ENCODE peak calls at places on chromosomes 4 and X, in ten cellular contexts. S, E, Q, R, W, N, M, A, L and F are unnamed samples.

GRCh38 chr4:88008624-88009235 is 1.3 kb downstream of the PKD2 start:
- DNase-seq in S (no peak), E (no peak), Q (no peak), R (no peak), W (no peak), N (no peak), M (peak; percentile 31), A (no peak), L (no peak), F (no peak)

GRCh38 chrX:27336466-27337091 is 126.6 kb downstream of the PPP4R3C start:
- DNase-seq in S (peak; percentile 9), E (no peak), Q (no peak), R (no peak), W (peak; percentile 0), N (peak; percentile 49), M (peak; percentile 11), A (peak; percentile 2), L (peak; percentile 1), F (peak; percentile 26)

GRCh38 chr4:154029171-154029570 is 240.3 kb upstream of the SFRP2 start:
- DNase-seq in S (no peak), E (no peak), Q (no peak), R (no peak), W (no peak), N (no peak), M (no peak), A (no peak), L (no peak), F (no peak)

GRCh38 chr4:180336494-180337090 is 1906.6 kb upstream of the TENM3 start:
- DNase-seq in S (no peak), E (no peak), Q (no peak), R (no peak), W (no peak), N (no peak), M (no peak), A (no peak), L (no peak), F (no peak)

GRCh38 chr4:158446106-158446505 is 75.6 kb upstream of the RXFP1 start:
- DNase-seq in S (no peak), E (no peak), Q (no peak), R (no peak), W (no peak), N (no peak), M (no peak), A (no peak), L (no peak), F (no peak)

GRCh38 chrX:103554687-103555417 is 30.5 kb upstream of the TCEAL4 start:
- DNase-seq in S (peak; percentile 48), E (peak; percentile 40), Q (peak; percentile 19), R (no peak), W (no peak), N (peak; percentile 68), M (peak; percentile 68), A (no peak), L (no peak), F (peak; percentile 11)

GRCh38 chr4:129240816-129241215 is 144.9 kb downstream of the C4orf33 start:
- DNase-seq in S (no peak), E (peak; percentile 13), Q (no peak), R (no peak), W (no peak), N (no peak), M (no peak), A (no peak), L (no peak), F (peak; percentile 35)

GRCh38 chr4:105433421-105433820 is 40.4 kb downstream of the PPA2 start:
- DNase-seq in S (no peak), E (no peak), Q (no peak), R (no peak), W (no peak), N (no peak), M (no peak), A (no peak), L (no peak), F (no peak)

GRCh38 chrX:41350150-41350975 is 16.4 kb downstream of the DDX3X start:
- DNase-seq in S (no peak), E (no peak), Q (no peak), R (no peak), W (no peak), N (no peak), M (no peak), A (no peak), L (no peak), F (no peak)

GRCh38 chrX:41351923-41352322 is 18.0 kb downstream of the DDX3X start:
- DNase-seq in S (no peak), E (no peak), Q (no peak), R (no peak), W (no peak), N (no peak), M (no peak), A (no peak), L (no peak), F (no peak)

GRCh38 chrX:41348551-41348950 is 14.6 kb downstream of the DDX3X start:
- DNase-seq in S (no peak), E (no peak), Q (no peak), R (no peak), W (no peak), N (no peak), M (no peak), A (no peak), L (no peak), F (no peak)

GRCh38 chrX:41352329-41352801 is 18.4 kb downstream of the DDX3X start:
- DNase-seq in S (no peak), E (no peak), Q (no peak), R (no peak), W (no peak), N (no peak), M (no peak), A (no peak), L (no peak), F (no peak)

DNA sequence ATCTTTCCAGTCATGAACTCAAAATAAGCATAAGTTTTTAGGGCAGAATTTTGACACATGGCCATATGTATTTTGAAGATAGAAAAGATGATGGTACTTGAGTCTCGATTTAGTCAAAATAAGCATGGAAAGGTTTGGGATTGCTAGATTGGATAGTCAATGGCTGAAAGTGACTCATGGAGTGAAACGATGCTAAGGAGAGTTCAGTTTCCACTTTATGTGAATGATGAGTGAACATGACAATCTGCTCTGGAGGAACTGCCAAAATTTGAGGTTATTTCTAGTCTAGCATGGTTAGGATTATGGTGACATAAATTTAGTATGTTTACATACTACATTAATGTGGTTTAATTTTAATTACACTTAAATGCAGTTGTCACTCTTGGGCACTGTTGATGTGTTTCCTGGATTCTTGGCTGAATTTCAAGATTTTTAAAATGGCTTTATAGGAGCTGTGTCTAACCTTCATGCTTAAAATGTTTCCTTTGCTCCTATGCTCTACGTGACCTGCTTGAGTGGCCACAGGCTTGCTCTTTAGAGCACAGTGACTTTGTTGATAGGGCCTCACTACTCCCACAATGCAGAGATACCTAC is 17.1 kb downstream of the DDX3X start:
- DNase-seq in S (no peak), E (no peak), Q (no peak), R (no peak), W (no peak), N (no peak), M (no peak), A (no peak), L (no peak), F (no peak)
- TF ChIP-seq POLR2A in S (no peak), E (no peak), Q (no peak), R (no peak), W (no peak), N (no peak), M (no peak), A (no peak), L (no peak), F (no peak)

DNA sequence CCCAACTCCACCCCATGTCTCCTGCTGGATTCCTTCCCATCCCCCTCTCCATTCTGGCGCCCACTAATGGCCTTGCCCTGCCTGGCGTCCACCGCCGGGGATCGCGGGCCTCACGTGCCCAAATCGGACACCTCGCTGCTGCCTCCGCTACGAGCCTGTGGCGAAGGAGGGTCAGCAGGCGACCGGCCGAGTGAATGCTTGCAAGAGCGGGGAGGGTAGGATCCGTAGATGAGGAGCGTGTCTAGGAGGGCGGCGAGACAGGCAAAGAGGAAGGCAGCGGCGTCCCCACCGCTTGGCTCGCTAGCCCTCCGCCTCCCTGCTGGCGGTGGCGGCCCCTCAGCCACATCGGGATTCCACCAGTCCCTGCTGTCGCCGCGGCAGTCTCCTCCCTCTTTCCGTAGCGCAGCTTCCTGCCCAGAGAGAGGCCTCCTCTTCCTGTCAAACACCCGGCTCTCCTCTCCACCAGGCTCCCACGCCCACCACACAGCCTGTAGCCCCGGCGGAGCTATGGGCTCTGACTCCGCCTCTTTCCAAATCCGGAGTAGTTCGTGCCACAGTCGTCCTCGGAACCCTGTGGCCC is at the start of gene SPIN2B:
- DNase-seq in S (peak; percentile 64), E (peak; percentile 48), Q (peak; percentile 82), R (peak; percentile 85), W (peak; percentile 30), N (peak; percentile 90), M (peak; percentile 82), A (peak; percentile 83), L (peak; percentile 82), F (peak; percentile 82)
- TF ChIP-seq POLR2A in S (no peak), E (peak; percentile 38), Q (peak; percentile 63), R (no peak), W (peak; percentile 80), N (peak; percentile 38), M (peak; percentile 68), A (peak; percentile 91), L (peak; percentile 95), F (peak; percentile 64)

DNA sequence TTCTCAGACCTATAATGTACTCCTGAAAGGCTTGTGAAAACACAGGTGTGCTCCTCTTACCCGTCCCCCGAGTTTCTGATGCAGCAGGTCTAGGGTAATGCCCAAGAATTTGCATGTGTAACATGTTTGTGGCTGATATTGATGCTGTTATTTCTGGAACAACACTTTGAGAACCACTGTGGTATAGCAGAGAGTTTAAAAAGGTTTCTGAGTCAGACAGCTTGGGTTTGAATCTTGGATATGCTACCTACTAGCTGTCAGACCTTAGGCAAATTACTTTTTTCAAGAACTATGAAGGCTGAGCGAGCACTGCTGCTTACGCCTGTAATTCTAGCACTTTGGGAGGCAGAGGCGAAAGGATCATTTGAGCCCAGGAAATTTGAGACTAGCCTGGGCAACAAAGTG is 4.9 kb downstream of the AFF1 start:
- DNase-seq in S (no peak), E (no peak), Q (no peak), R (no peak), W (no peak), N (peak; percentile 74), M (no peak), A (no peak), L (no peak), F (no peak)
- TF ChIP-seq POLR2A in S (no peak), E (no peak), Q (no peak), R (no peak), W (no peak), N (no peak), M (no peak), A (no peak), L (no peak), F (no peak)

GRCh38 chrX:74537011-74537390 is 77.4 kb downstream of the RLIM start:
- DNase-seq in S (peak; percentile 63), E (peak; percentile 5), Q (no peak), R (no peak), W (no peak), N (no peak), M (no peak), A (no peak), L (no peak), F (no peak)

GRCh38 chrX:74535633-74536141 is 78.7 kb downstream of the RLIM start:
- DNase-seq in S (peak; percentile 83), E (peak; percentile 15), Q (peak; percentile 75), R (peak; percentile 76), W (peak; percentile 52), N (peak; percentile 85), M (peak; percentile 69), A (peak; percentile 1), L (no peak), F (peak; percentile 70)

GRCh38 chrX:74534569-74535038 is 79.8 kb downstream of the RLIM start:
- DNase-seq in S (no peak), E (no peak), Q (no peak), R (no peak), W (peak; percentile 58), N (no peak), M (no peak), A (no peak), L (no peak), F (no peak)

GRCh38 chrX:74535211-74535621 is 79.2 kb downstream of the RLIM start:
- DNase-seq in S (no peak), E (peak; percentile 9), Q (no peak), R (no peak), W (no peak), N (peak; percentile 52), M (peak; percentile 42), A (peak; percentile 16), L (no peak), F (no peak)

GRCh38 chrX:74536142-74537010 is 78.0 kb downstream of the RLIM start:
- DNase-seq in S (peak; percentile 90), E (peak; percentile 59), Q (peak; percentile 88), R (peak; percentile 90), W (peak; percentile 48), N (peak; percentile 83), M (peak; percentile 88), A (no peak), L (peak; percentile 30), F (peak; percentile 76)
- TF ChIP-seq POLR2A in S (peak; percentile 56), E (no peak), Q (peak; percentile 41), R (no peak), W (peak; percentile 18), N (no peak), M (peak; percentile 40), A (no peak), L (no peak), F (no peak)